ENCODE peak calls at places on chromosomes 7 and 10, in five cellular contexts. H is HepG2, Q is H1, L is SK-N-SH, F is K562. E is an unnamed sample.

GRCh38 chr7:159065852-159066480 is 78.7 kb downstream of the VIPR2 start:
- DNase-seq in Q (no peak), H (no peak), F (no peak), L (no peak), E (no peak)

GRCh38 chr7:158267737-158268435 is 319.7 kb downstream of the PTPRN2 start:
- DNase-seq in L (no peak), H (no peak), F (no peak), Q (no peak), E (no peak)

GRCh38 chr10:107275806-107276205 is 111.3 kb upstream of the SORCS1 start:
- DNase-seq in H (no peak), Q (no peak), F (no peak), L (no peak), E (no peak)

GRCh38 chr7:158508802-158509385 is 78.7 kb downstream of the PTPRN2 start:
- DNase-seq in L (no peak), H (no peak), Q (no peak), F (peak), E (peak)

GRCh38 chr7:65269150-65269856 is 104.4 kb upstream of the ZNF92 start:
- DNase-seq in H (peak), Q (peak), F (peak), L (peak), E (no peak)

GRCh38 chr10:124652701-124653100 is 91.5 kb downstream of the FAM53B start:
- DNase-seq in H (no peak), Q (no peak), F (no peak), L (no peak), E (no peak)

GRCh38 chr10:484925-485661 is 204.4 kb downstream of the DIP2C start:
- DNase-seq in F (no peak), H (no peak), L (no peak), Q (no peak), E (no peak)

GRCh38 chr7:91263359-91264082 is 712 bp upstream of the FZD1 start:
- DNase-seq in L (peak), Q (no peak), F (peak), H (no peak), E (peak)

GRCh38 chr7:34011711-34012110 is 106.4 kb downstream of the BMPER start:
- DNase-seq in F (no peak), L (no peak), Q (no peak), H (no peak), E (no peak)

GRCh38 chr10:94500063-94500462 is 45.5 kb upstream of the HELLS start:
- DNase-seq in L (peak), Q (no peak), F (no peak), H (peak), E (no peak)

GRCh38 chr10:132861884-132862461 is 76.0 kb upstream of the NKX6-2 start:
- DNase-seq in L (no peak), Q (no peak), H (no peak), F (no peak), E (no peak)

GRCh38 chr10:13829790-13830189 is 243.0 kb downstream of the PRPF18 start:
- DNase-seq in F (no peak), Q (no peak), L (no peak), H (no peak), E (no peak)

GRCh38 chr7:73811760-73812168 is 19.0 kb upstream of the CLDN4 start:
- DNase-seq in H (peak), F (peak), L (peak), Q (peak), E (peak)

GRCh38 chr7:20403356-20403755 is 72.7 kb downstream of the ITGB8 start:
- DNase-seq in H (no peak), L (no peak), Q (no peak), F (no peak), E (no peak)

GRCh38 chr10:93206652-93207051 is 133.0 kb downstream of the CYP26A1 start:
- DNase-seq in F (no peak), H (no peak), L (no peak), Q (no peak), E (no peak)

GRCh38 chr10:104349623-104350142 is 4.0 kb upstream of the CFAP58 start:
- DNase-seq in L (no peak), Q (no peak), F (no peak), H (peak), E (peak)

GRCh38 chr10:104351919-104352318 is 1.7 kb upstream of the CFAP58 start:
- DNase-seq in H (no peak), F (no peak), Q (no peak), L (no peak), E (no peak)

GRCh38 chr10:104348601-104349000 is 5.0 kb upstream of the CFAP58 start:
- DNase-seq in L (no peak), H (no peak), Q (no peak), F (no peak), E (no peak)

GRCh38 chr10:104351067-104351681 is 2.5 kb upstream of the CFAP58 start:
- DNase-seq in H (no peak), F (no peak), L (no peak), Q (no peak), E (peak)

DNA sequence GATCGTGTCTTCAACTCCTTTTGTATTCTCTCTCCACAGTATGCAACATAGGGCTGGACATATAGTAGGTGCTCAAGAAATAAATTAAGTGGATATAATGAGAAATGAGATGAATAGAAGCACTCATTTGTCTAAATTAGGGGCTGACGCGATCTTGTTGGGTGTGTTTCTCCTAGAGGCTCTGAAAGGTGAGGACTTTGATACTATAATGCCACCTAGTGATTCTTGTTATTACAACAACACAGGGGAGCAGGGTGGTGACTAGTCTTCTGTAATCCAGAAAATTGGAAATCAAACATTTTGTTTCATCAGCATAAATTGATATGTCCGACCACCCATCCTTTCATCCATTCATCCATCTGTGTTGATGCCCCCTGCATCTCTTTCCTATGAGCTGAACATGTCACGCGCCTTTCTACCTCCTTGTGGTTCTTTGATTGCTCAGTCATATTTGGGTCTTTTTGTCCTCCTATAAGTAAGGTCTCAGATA is 3.4 kb upstream of the CFAP58 start:
- DNase-seq in Q (no peak), F (no peak), H (peak), L (peak), E (no peak)
- H3K4me3 ChIP-seq in Q (no peak), F (no peak), H (peak), L (no peak), E (no peak)

GRCh38 chr7:142811154-142811737 is 40.5 kb downstream of the PRSS2 start:
- DNase-seq in Q (no peak), L (peak), H (peak), F (peak), E (peak)
- TF ChIP-seq GABPA in Q (no peak), L (no peak), H (no peak), F (no peak), E (no peak)

GRCh38 chr7:152925412-152926147 is 166.0 kb downstream of the ACTR3B start:
- DNase-seq in H (no peak), L (peak), F (no peak), Q (no peak), E (no peak)
- H3K4me3 ChIP-seq in H (peak), L (peak), F (no peak), Q (peak), E (no peak)

DNA sequence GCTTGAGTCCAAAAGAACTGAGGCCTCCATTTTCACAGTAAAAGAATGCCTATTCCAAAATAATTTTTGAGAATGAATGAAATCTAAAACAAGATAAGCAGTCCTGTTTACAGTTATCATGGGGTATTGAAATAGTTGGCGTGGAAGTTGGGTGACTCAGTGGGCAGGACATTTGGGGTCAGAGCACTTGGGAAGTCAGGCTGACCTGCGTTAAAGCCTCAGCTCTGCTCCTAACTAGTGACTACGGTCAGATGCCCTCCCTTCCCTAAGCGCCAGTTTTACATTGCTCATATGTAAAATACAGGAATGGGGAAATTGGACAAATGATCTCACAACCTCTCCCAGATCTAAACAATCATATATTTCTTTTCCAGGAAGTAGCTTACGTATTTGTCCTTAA is 2.3 kb upstream of the PAPSS2 start:
- DNase-seq in H (no peak), F (no peak), Q (no peak), L (no peak), E (no peak)
- TF ChIP-seq GABPA in H (no peak), F (no peak), Q (no peak), L (no peak), E (no peak)

GRCh38 chr7:522938-523289 is 3.3 kb upstream of the PDGFA start:
- DNase-seq in L (no peak), H (no peak), Q (no peak), F (no peak), E (no peak)

GRCh38 chr7:519974-520458 is 370 bp upstream of the PDGFA start:
- DNase-seq in Q (no peak), F (peak), H (no peak), L (peak), E (no peak)

GRCh38 chr7:522071-522937 is 2.7 kb upstream of the PDGFA start:
- DNase-seq in Q (no peak), F (peak), L (no peak), H (no peak), E (no peak)

GRCh38 chr7:520503-521161 is 986 bp upstream of the PDGFA start:
- DNase-seq in Q (no peak), F (peak), L (no peak), H (no peak), E (no peak)

GRCh38 chr7:521221-522070 is 1.8 kb upstream of the PDGFA start:
- DNase-seq in H (no peak), F (peak), L (peak), Q (no peak), E (peak)
- H3K4me3 ChIP-seq in H (no peak), F (peak), L (peak), Q (peak), E (no peak)

GRCh38 chr7:139592801-139593461 is 69.4 kb downstream of the CLEC2L start:
- DNase-seq in L (no peak), F (no peak), Q (no peak), H (no peak), E (no peak)

GRCh38 chr7:139595806-139596205 is 72.3 kb downstream of the CLEC2L start:
- DNase-seq in Q (no peak), H (no peak), F (no peak), L (no peak), E (no peak)

GRCh38 chr7:139597028-139597427 is 73.5 kb downstream of the CLEC2L start:
- DNase-seq in Q (no peak), F (no peak), L (no peak), H (no peak), E (no peak)

GRCh38 chr7:139596626-139597025 is 73.1 kb downstream of the CLEC2L start:
- DNase-seq in L (no peak), F (no peak), H (no peak), Q (no peak), E (no peak)

GRCh38 chr7:139594911-139595476 is 71.5 kb downstream of the CLEC2L start:
- DNase-seq in F (no peak), L (no peak), Q (no peak), H (no peak), E (no peak)
- TF ChIP-seq GABPA in F (no peak), L (no peak), Q (no peak), H (no peak), E (no peak)

DNA sequence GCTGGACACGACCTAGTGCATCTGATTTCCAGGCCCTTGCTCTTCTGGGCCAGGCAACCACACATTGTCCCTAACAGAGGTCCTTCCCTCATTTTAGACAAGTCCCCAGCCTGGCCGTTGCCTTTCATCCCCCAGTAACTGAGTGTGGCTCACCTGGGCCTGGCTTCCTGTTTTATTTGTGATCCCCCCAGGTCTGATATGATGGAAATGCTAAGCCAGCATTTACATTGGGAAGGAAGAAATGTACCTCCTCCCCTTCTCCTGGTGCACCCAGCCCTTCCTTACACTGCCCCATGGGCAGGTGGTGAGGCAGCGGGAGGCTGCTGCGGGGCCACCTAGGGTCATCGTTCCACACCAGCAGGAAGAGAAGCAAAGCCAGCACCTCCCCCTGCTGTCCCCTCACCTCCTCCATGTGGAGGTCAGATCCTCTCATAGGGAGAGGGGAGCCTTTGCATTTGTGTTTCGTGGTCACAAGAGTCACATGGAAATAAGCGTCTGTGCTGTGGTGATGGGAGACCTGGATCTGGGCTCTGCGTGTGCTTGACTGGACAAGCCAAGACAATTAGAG is 108.8 kb downstream of the GLRX3 start:
- DNase-seq in F (no peak), L (no peak), H (no peak), Q (no peak), E (no peak)
- H3K4me3 ChIP-seq in F (no peak), L (no peak), H (no peak), Q (no peak), E (no peak)